ENCODE peak calls at places on chromosome 1, in seven cellular contexts. K, S, D, G, O, U and L are unnamed samples.

GRCh38 chr1:170967042-170967910 is 31.9 kb downstream of the MROH9 start:
- DNase-seq in K (no peak), S (no peak), D (peak; percentile 67), G (no peak), O (peak; percentile 18), U (no peak), L (peak; percentile 44)

GRCh38 chr1:2970311-2971145 is 50.7 kb upstream of the ACTRT2 start:
- DNase-seq in K (no peak), S (no peak), D (no peak), G (no peak), O (no peak), U (peak; percentile 57), L (no peak)

GRCh38 chr1:180505732-180506335 is 3.5 kb upstream of the ACBD6 start:
- DNase-seq in K (no peak), S (no peak), D (no peak), G (no peak), O (no peak), U (no peak), L (no peak)

GRCh38 chr1:11735854-11736745 is at the start of gene AGTRAP:
- DNase-seq in K (peak; percentile 88), S (peak; percentile 89), D (peak; percentile 87), G (peak; percentile 97), O (peak; percentile 88), U (peak; percentile 98), L (peak; percentile 90)

GRCh38 chr1:228849011-228849541 is 113.8 kb downstream of the RHOU start:
- DNase-seq in K (no peak), S (no peak), D (no peak), G (no peak), O (no peak), U (no peak), L (no peak)

GRCh38 chr1:193540511-193540910 is 354.1 kb upstream of the B3GALT2 start:
- DNase-seq in K (no peak), S (no peak), D (no peak), G (no peak), O (no peak), U (no peak), L (no peak)

GRCh38 chr1:151898519-151898991 is 10.8 kb downstream of the THEM4 start:
- DNase-seq in K (no peak), S (peak; percentile 53), D (no peak), G (no peak), O (peak; percentile 48), U (no peak), L (peak; percentile 42)

GRCh38 chr1:212980123-212980800 is 29.9 kb downstream of the VASH2 start:
- DNase-seq in K (no peak), S (no peak), D (peak; percentile 58), G (no peak), O (no peak), U (no peak), L (no peak)